ENCODE peak calls at places on chromosomes 12 and 14, in nine cellular contexts. One of them, this sample, is unnamed.

GRCh38 chr14:24900281-24900868 is 149.6 kb downstream of the STXBP6 start:
- DNase-seq in activated gamma-delta T cell treated with Interleukin-2 at 50 U/mL for 16 hours: no peak
- DNase-seq in CD4-positive, CD25-positive, alpha-beta regulatory T cell: no peak
- DNase-seq in sigmoid colon: no peak
- DNase-seq in bronchial epithelial cell: no peak
- DNase-seq in AG08396: peak
- DNase-seq in posterior vena cava: no peak
- DNase-seq in foreskin fibroblast: peak
- DNase-seq in GM23248: peak
- DNase-seq in this sample: no peak

GRCh38 chr12:2892246-2892645 is 1.6 kb downstream of the TULP3 start:
- DNase-seq in bronchial epithelial cell: no peak
- DNase-seq in sigmoid colon: no peak
- DNase-seq in GM23248: peak
- DNase-seq in CD4-positive, CD25-positive, alpha-beta regulatory T cell: no peak
- DNase-seq in activated gamma-delta T cell treated with Interleukin-2 at 50 U/mL for 16 hours: no peak
- DNase-seq in posterior vena cava: no peak
- DNase-seq in foreskin fibroblast: peak
- DNase-seq in AG08396: no peak
- DNase-seq in this sample: no peak

GRCh38 chr12:131528144-131528543 is 182.7 kb upstream of the SFSWAP start:
- DNase-seq in AG08396: no peak
- DNase-seq in CD4-positive, CD25-positive, alpha-beta regulatory T cell: no peak
- DNase-seq in posterior vena cava: no peak
- DNase-seq in foreskin fibroblast: no peak
- DNase-seq in sigmoid colon: no peak
- DNase-seq in bronchial epithelial cell: no peak
- DNase-seq in activated gamma-delta T cell treated with Interleukin-2 at 50 U/mL for 16 hours: no peak
- DNase-seq in GM23248: no peak
- DNase-seq in this sample: no peak

GRCh38 chr14:67186369-67186768 is 2.9 kb upstream of the GARIN2 start:
- DNase-seq in foreskin fibroblast: no peak
- DNase-seq in CD4-positive, CD25-positive, alpha-beta regulatory T cell: peak
- DNase-seq in bronchial epithelial cell: no peak
- DNase-seq in GM23248: no peak
- DNase-seq in activated gamma-delta T cell treated with Interleukin-2 at 50 U/mL for 16 hours: no peak
- DNase-seq in AG08396: no peak
- DNase-seq in sigmoid colon: no peak
- DNase-seq in posterior vena cava: no peak
- DNase-seq in this sample: no peak

GRCh38 chr12:42525444-42525843 is 64.1 kb downstream of the PRICKLE1 start:
- DNase-seq in posterior vena cava: no peak
- DNase-seq in GM23248: no peak
- DNase-seq in activated gamma-delta T cell treated with Interleukin-2 at 50 U/mL for 16 hours: no peak
- DNase-seq in CD4-positive, CD25-positive, alpha-beta regulatory T cell: no peak
- DNase-seq in bronchial epithelial cell: no peak
- DNase-seq in AG08396: no peak
- DNase-seq in sigmoid colon: no peak
- DNase-seq in foreskin fibroblast: no peak
- DNase-seq in this sample: no peak

GRCh38 chr14:21093769-21094681 is 4.4 kb downstream of the ZNF219 start:
- DNase-seq in posterior vena cava: no peak
- DNase-seq in bronchial epithelial cell: no peak
- DNase-seq in foreskin fibroblast: no peak
- DNase-seq in AG08396: no peak
- DNase-seq in GM23248: no peak
- DNase-seq in sigmoid colon: no peak
- DNase-seq in activated gamma-delta T cell treated with Interleukin-2 at 50 U/mL for 16 hours: no peak
- DNase-seq in CD4-positive, CD25-positive, alpha-beta regulatory T cell: no peak
- DNase-seq in this sample: no peak

GRCh38 chr12:3227076-3227975 is 150.1 kb downstream of the TSPAN9 start:
- DNase-seq in activated gamma-delta T cell treated with Interleukin-2 at 50 U/mL for 16 hours: no peak
- DNase-seq in foreskin fibroblast: no peak
- DNase-seq in sigmoid colon: no peak
- DNase-seq in posterior vena cava: no peak
- DNase-seq in AG08396: no peak
- DNase-seq in GM23248: no peak
- DNase-seq in bronchial epithelial cell: no peak
- DNase-seq in CD4-positive, CD25-positive, alpha-beta regulatory T cell: no peak
- DNase-seq in this sample: no peak

GRCh38 chr14:101103321-101103901 is 199.9 kb upstream of the RTL1 start:
- DNase-seq in activated gamma-delta T cell treated with Interleukin-2 at 50 U/mL for 16 hours: no peak
- DNase-seq in bronchial epithelial cell: no peak
- DNase-seq in foreskin fibroblast: no peak
- DNase-seq in sigmoid colon: peak
- DNase-seq in AG08396: no peak
- DNase-seq in GM23248: no peak
- DNase-seq in CD4-positive, CD25-positive, alpha-beta regulatory T cell: no peak
- DNase-seq in posterior vena cava: peak
- DNase-seq in this sample: no peak

GRCh38 chr14:78512021-78512420 is 341.8 kb downstream of the NRXN3 start:
- DNase-seq in activated gamma-delta T cell treated with Interleukin-2 at 50 U/mL for 16 hours: no peak
- DNase-seq in bronchial epithelial cell: peak
- DNase-seq in posterior vena cava: no peak
- DNase-seq in foreskin fibroblast: no peak
- DNase-seq in sigmoid colon: no peak
- DNase-seq in GM23248: no peak
- DNase-seq in AG08396: no peak
- DNase-seq in CD4-positive, CD25-positive, alpha-beta regulatory T cell: no peak
- DNase-seq in this sample: no peak

GRCh38 chr12:85805654-85806053 is 30.6 kb downstream of the RASSF9 start:
- DNase-seq in GM23248: peak
- DNase-seq in AG08396: no peak
- DNase-seq in sigmoid colon: no peak
- DNase-seq in foreskin fibroblast: peak
- DNase-seq in activated gamma-delta T cell treated with Interleukin-2 at 50 U/mL for 16 hours: no peak
- DNase-seq in CD4-positive, CD25-positive, alpha-beta regulatory T cell: no peak
- DNase-seq in bronchial epithelial cell: no peak
- DNase-seq in posterior vena cava: no peak
- DNase-seq in this sample: no peak

GRCh38 chr14:70143306-70143705 is 45.4 kb downstream of the SLC8A3 start:
- DNase-seq in posterior vena cava: no peak
- DNase-seq in bronchial epithelial cell: no peak
- DNase-seq in activated gamma-delta T cell treated with Interleukin-2 at 50 U/mL for 16 hours: no peak
- DNase-seq in AG08396: no peak
- DNase-seq in foreskin fibroblast: no peak
- DNase-seq in CD4-positive, CD25-positive, alpha-beta regulatory T cell: no peak
- DNase-seq in sigmoid colon: no peak
- DNase-seq in GM23248: no peak
- DNase-seq in this sample: no peak

GRCh38 chr14:104556256-104557021 is 23.1 kb upstream of the C14orf180 start:
- DNase-seq in CD4-positive, CD25-positive, alpha-beta regulatory T cell: no peak
- DNase-seq in foreskin fibroblast: no peak
- DNase-seq in sigmoid colon: peak
- DNase-seq in bronchial epithelial cell: no peak
- DNase-seq in GM23248: no peak
- DNase-seq in AG08396: no peak
- DNase-seq in posterior vena cava: peak
- DNase-seq in activated gamma-delta T cell treated with Interleukin-2 at 50 U/mL for 16 hours: no peak
- DNase-seq in this sample: no peak

GRCh38 chr14:94392510-94392935 is 4.1 kb upstream of the SERPINA1 start:
- DNase-seq in GM23248: peak
- DNase-seq in CD4-positive, CD25-positive, alpha-beta regulatory T cell: no peak
- DNase-seq in foreskin fibroblast: no peak
- DNase-seq in sigmoid colon: peak
- DNase-seq in activated gamma-delta T cell treated with Interleukin-2 at 50 U/mL for 16 hours: no peak
- DNase-seq in posterior vena cava: no peak
- DNase-seq in AG08396: no peak
- DNase-seq in bronchial epithelial cell: peak
- DNase-seq in this sample: peak

GRCh38 chr12:29625359-29625953 is 128.0 kb upstream of the OVCH1 start:
- DNase-seq in GM23248: no peak
- DNase-seq in AG08396: no peak
- DNase-seq in CD4-positive, CD25-positive, alpha-beta regulatory T cell: no peak
- DNase-seq in foreskin fibroblast: no peak
- DNase-seq in sigmoid colon: no peak
- DNase-seq in posterior vena cava: no peak
- DNase-seq in bronchial epithelial cell: no peak
- DNase-seq in activated gamma-delta T cell treated with Interleukin-2 at 50 U/mL for 16 hours: no peak
- DNase-seq in this sample: no peak

GRCh38 chr12:4228122-4228580 is 45.4 kb upstream of the CCND2 start:
- DNase-seq in posterior vena cava: no peak
- DNase-seq in activated gamma-delta T cell treated with Interleukin-2 at 50 U/mL for 16 hours: no peak
- DNase-seq in AG08396: no peak
- DNase-seq in bronchial epithelial cell: no peak
- DNase-seq in sigmoid colon: no peak
- DNase-seq in CD4-positive, CD25-positive, alpha-beta regulatory T cell: no peak
- DNase-seq in GM23248: no peak
- DNase-seq in foreskin fibroblast: no peak
- DNase-seq in this sample: no peak

GRCh38 chr14:105095236-105095805 is 30.1 kb upstream of the GPR132 start:
- DNase-seq in AG08396: no peak
- DNase-seq in GM23248: no peak
- DNase-seq in posterior vena cava: peak
- DNase-seq in foreskin fibroblast: no peak
- DNase-seq in sigmoid colon: peak
- DNase-seq in CD4-positive, CD25-positive, alpha-beta regulatory T cell: no peak
- DNase-seq in bronchial epithelial cell: no peak
- DNase-seq in activated gamma-delta T cell treated with Interleukin-2 at 50 U/mL for 16 hours: no peak
- DNase-seq in this sample: no peak